ENCODE peak calls at places on chromosomes 12 and 14, in five cellular contexts. M is WTC11, Q is HepG2, K is HCT116, T is endothelial cell of umbilical vein. P is an unnamed sample.
A peak's percentile ranks its signal among the peaks of the same experiment; 100 is the strongest.

GRCh38 chr14:99169776-99170356 is 102.1 kb downstream of the BCL11B start:
- DNase-seq in M (no peak), Q (no peak), K (no peak), T (no peak), P (no peak)

GRCh38 chr12:122646568-122647220 is 56.5 kb downstream of the HCAR2 start:
- DNase-seq in M (no peak), Q (no peak), K (no peak), T (no peak), P (peak; percentile 99)

GRCh38 chr12:20372326-20373097 is 4.2 kb downstream of the PDE3A start:
- DNase-seq in M (no peak), Q (no peak), K (no peak), T (peak; percentile 58), P (no peak)

GRCh38 chr12:105477873-105478272 is 147.4 kb downstream of the C12orf75 start:
- DNase-seq in M (no peak), Q (no peak), K (no peak), T (peak; percentile 64), P (no peak)

GRCh38 chr14:64212666-64213065 is 81.5 kb downstream of the ESR2 start:
- DNase-seq in M (no peak), Q (no peak), K (no peak), T (peak; percentile 13), P (no peak)

GRCh38 chr14:72815459-72815858 is 78.4 kb downstream of the DPF3 start:
- DNase-seq in M (no peak), Q (no peak), K (no peak), T (no peak), P (no peak)

GRCh38 chr14:76768201-76768656 is 7.0 kb downstream of the VASH1 start:
- DNase-seq in M (peak; percentile 52), Q (no peak), K (no peak), T (peak; percentile 69), P (peak; percentile 81)

GRCh38 chr12:108302034-108302433 is 37.1 kb downstream of the CMKLR1 start:
- DNase-seq in M (no peak), Q (no peak), K (no peak), T (no peak), P (no peak)

GRCh38 chr12:115144425-115144824 is 460.4 kb upstream of the TBX3 start:
- DNase-seq in M (no peak), Q (no peak), K (no peak), T (no peak), P (no peak)

GRCh38 chr12:65656904-65657351 is 167.4 kb upstream of the HMGA2 start:
- DNase-seq in M (no peak), Q (no peak), K (peak; percentile 97), T (peak; percentile 89), P (peak; percentile 96)

GRCh38 chr14:100160534-100160916 is 1.1 kb upstream of the DEGS2 start:
- DNase-seq in M (no peak), Q (no peak), K (no peak), T (no peak), P (no peak)

GRCh38 chr12:50083301-50083700 is 1.8 kb upstream of the SMARCD1 start:
- DNase-seq in M (no peak), Q (no peak), K (no peak), T (no peak), P (no peak)

GRCh38 chr12:116138380-116138779 is 139.1 kb downstream of the MED13L start:
- DNase-seq in M (no peak), Q (no peak), K (no peak), T (no peak), P (no peak)

GRCh38 chr12:42327227-42327590 is 1.2 kb downstream of the PPHLN1 start:
- DNase-seq in M (no peak), Q (no peak), K (no peak), T (no peak), P (no peak)

GRCh38 chr12:76026643-76027063 is 4.9 kb downstream of the PHLDA1 start:
- DNase-seq in M (no peak), Q (peak; percentile 61), K (no peak), T (peak; percentile 90), P (no peak)

GRCh38 chr14:89926709-89927108 is 27.8 kb downstream of the EFCAB11 start:
- DNase-seq in M (no peak), Q (peak; percentile 24), K (no peak), T (peak; percentile 55), P (no peak)

GRCh38 chr14:87133073-87133815 is 859.7 kb downstream of the GALC start:
- DNase-seq in M (no peak), Q (no peak), K (no peak), T (no peak), P (no peak)

GRCh38 chr12:4161718-4162117 is 111.8 kb upstream of the CCND2 start:
- DNase-seq in M (no peak), Q (no peak), K (no peak), T (no peak), P (no peak)

GRCh38 chr12:30824311-30824710 is 69.6 kb upstream of the CAPRIN2 start:
- DNase-seq in M (no peak), Q (no peak), K (no peak), T (no peak), P (no peak)

GRCh38 chr12:30823140-30823669 is 68.5 kb upstream of the CAPRIN2 start:
- DNase-seq in M (peak; percentile 59), Q (no peak), K (no peak), T (no peak), P (peak; percentile 52)

GRCh38 chr12:30823764-30824163 is 69.0 kb upstream of the CAPRIN2 start:
- DNase-seq in M (no peak), Q (no peak), K (no peak), T (no peak), P (no peak)

GRCh38 chr12:30820406-30820946 is 65.7 kb upstream of the CAPRIN2 start:
- DNase-seq in M (no peak), Q (no peak), K (no peak), T (no peak), P (no peak)

DNA sequence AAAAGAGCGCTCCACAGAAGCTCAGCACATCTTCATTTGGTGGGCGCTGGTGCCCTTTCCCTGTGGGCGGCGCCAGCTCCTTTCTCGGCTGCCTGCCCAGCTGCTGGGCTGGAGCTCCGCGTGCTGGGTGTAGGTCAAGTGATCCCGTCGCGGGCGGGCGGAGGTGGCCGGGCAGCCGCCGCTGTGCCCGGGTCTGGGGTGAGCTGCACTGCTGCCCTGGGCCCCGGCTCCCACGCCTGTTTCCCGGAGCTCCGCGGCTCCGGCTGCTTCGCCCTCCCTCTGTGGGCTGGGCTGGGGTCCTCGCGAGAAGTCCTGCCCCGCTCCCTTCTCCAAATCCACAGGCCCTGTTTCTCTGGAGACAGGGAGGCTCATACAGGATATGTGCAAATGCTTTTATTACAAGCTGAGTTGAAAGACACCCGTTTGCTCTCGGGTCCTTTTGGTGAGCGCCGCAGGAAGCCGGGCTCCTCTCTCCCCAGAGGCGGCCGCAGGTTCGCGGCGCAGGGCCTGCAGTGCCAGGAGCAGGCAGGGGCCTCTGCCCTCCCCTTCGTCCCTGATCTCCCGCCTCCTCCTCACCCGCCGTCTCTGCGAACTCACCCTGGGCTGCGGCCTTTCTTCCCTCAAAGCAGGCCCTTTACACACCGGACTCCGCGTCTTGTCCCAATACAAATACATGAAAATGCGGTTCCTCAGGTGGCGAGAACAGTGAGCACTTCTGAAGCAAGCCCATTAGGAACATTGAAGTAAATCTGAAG is 67.8 kb upstream of the CAPRIN2 start:
- DNase-seq in M (peak; percentile 68), Q (no peak), K (no peak), T (peak; percentile 56), P (peak; percentile 75)
- TF ChIP-seq MAX in M (peak; percentile 88), Q (no peak), K (no peak), T (peak; percentile 37), P (no peak)

GRCh38 chr12:127277882-127278281 is 989.1 kb upstream of the TMEM132C start:
- DNase-seq in M (no peak), Q (no peak), K (no peak), T (no peak), P (no peak)
- TF ChIP-seq MAX in M (no peak), Q (no peak), K (no peak), T (no peak), P (no peak)

DNA sequence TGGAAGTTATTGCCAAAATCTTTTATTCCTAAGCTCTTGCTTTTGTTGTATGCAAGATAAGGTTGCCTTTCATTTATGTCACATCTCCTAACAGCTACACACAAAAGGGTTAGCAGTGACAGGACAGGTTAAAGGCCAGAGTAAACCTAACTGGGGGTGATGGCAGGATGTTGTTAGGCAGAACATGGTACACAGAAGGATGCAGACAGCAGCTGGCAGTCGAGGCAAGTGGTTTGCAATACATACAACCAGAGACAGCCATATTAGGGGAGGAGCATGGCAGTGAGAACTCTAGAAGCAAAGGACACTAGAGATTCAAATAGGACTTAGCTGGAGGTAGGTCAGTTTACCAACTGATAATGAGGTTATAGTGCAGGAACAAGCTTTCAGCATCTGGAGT is 2.7 kb upstream of the ABCD2 start:
- DNase-seq in M (no peak), Q (no peak), K (no peak), T (no peak), P (no peak)
- TF ChIP-seq MAX in M (no peak), Q (no peak), K (no peak), T (no peak), P (no peak)

GRCh38 chr12:77033658-77034164 is 31.7 kb downstream of the E2F7 start:
- DNase-seq in M (no peak), Q (no peak), K (no peak), T (no peak), P (no peak)

GRCh38 chr12:77031745-77032144 is 33.6 kb downstream of the E2F7 start:
- DNase-seq in M (no peak), Q (no peak), K (no peak), T (no peak), P (peak; percentile 29)

GRCh38 chr12:77032406-77032805 is 33.0 kb downstream of the E2F7 start:
- DNase-seq in M (no peak), Q (no peak), K (no peak), T (no peak), P (no peak)
- TF ChIP-seq MAX in M (no peak), Q (no peak), K (no peak), T (no peak), P (no peak)

GRCh38 chr14:45135181-45135580 is 549 bp upstream of the FANCM start:
- DNase-seq in M (no peak), Q (no peak), K (no peak), T (no peak), P (peak; percentile 18)
- TF ChIP-seq MAX in M (no peak), Q (no peak), K (no peak), T (no peak), P (no peak)

GRCh38 chr12:55068416-55069010 is 48.7 kb downstream of the NEUROD4 start:
- DNase-seq in M (peak; percentile 47), Q (peak; percentile 30), K (peak; percentile 51), T (peak; percentile 43), P (peak; percentile 75)
- TF ChIP-seq MAX in M (no peak), Q (no peak), K (no peak), T (no peak), P (no peak)

GRCh38 chr14:96145116-96145864 is 59.3 kb upstream of the BDKRB2 start:
- DNase-seq in M (no peak), Q (no peak), K (no peak), T (peak; percentile 53), P (no peak)
- TF ChIP-seq MAX in M (no peak), Q (no peak), K (no peak), T (no peak), P (no peak)

P was measured in NB4.